ENCODE peak calls at places on chromosomes 11 and 22, in five cellular contexts. A is K562, E is A549, Q is GM12878, P is HepG2. R is an unnamed sample.

GRCh38 chr11:88515002-88515401 is 177.5 kb upstream of the CTSC start:
- DNase-seq in A (no peak), Q (no peak), P (no peak), E (no peak), R (no peak)

GRCh38 chr11:114308689-114309089 is 12.5 kb downstream of the NNMT start:
- DNase-seq in Q (no peak), P (no peak), A (no peak), E (no peak), R (no peak)

GRCh38 chr11:84993386-84993785 is 633.8 kb downstream of the DLG2 start:
- DNase-seq in E (no peak), P (peak), A (no peak), Q (no peak), R (peak)

GRCh38 chr11:103633037-103633788 is 403.2 kb upstream of the DDI1 start:
- DNase-seq in E (no peak), P (no peak), A (no peak), Q (no peak), R (no peak)

GRCh38 chr22:29481265-29482000 is 1.4 kb downstream of the NEFH start:
- DNase-seq in Q (no peak), E (no peak), P (no peak), A (no peak), R (no peak)

GRCh38 chr11:65654375-65655349 is 8.1 kb downstream of the RELA start:
- DNase-seq in E (no peak), A (no peak), Q (no peak), P (no peak), R (no peak)

GRCh38 chr11:2564008-2564530 is 119.3 kb downstream of the KCNQ1 start:
- DNase-seq in Q (no peak), P (no peak), E (no peak), A (no peak), R (no peak)

GRCh38 chr11:118901494-118902335 is 18.0 kb downstream of the CXCR5 start:
- DNase-seq in A (no peak), E (no peak), Q (no peak), P (no peak), R (no peak)

GRCh38 chr11:117871784-117872183 is 4.7 kb downstream of the FXYD6 start:
- DNase-seq in Q (no peak), P (no peak), A (no peak), E (no peak), R (no peak)

GRCh38 chr11:65274734-65275682 is 13.2 kb downstream of the POLA2 start:
- DNase-seq in A (peak), P (peak), Q (no peak), E (peak), R (peak)

GRCh38 chr11:11318961-11319360 is 34.1 kb downstream of the CSNK2A3 start:
- DNase-seq in Q (peak), E (no peak), P (no peak), A (no peak), R (no peak)

GRCh38 chr22:40654522-40655167 is 18.1 kb upstream of the MRTFA start:
- DNase-seq in Q (no peak), A (peak), P (no peak), E (peak), R (no peak)

GRCh38 chr11:10309163-10310093 is 4.6 kb downstream of the ADM start:
- DNase-seq in P (peak), E (peak), A (peak), Q (no peak), R (peak)

GRCh38 chr11:128399186-128399585 is 188.2 kb downstream of the ETS1 start:
- DNase-seq in Q (peak), P (no peak), A (no peak), E (no peak), R (no peak)

GRCh38 chr22:44600386-44600785 is 101.6 kb upstream of the PRR5 start:
- DNase-seq in P (no peak), E (no peak), Q (no peak), A (no peak), R (no peak)

GRCh38 chr22:50198624-50199017 is 2.2 kb upstream of the SELENOO start:
- DNase-seq in Q (no peak), P (no peak), E (no peak), A (no peak), R (no peak)

GRCh38 chr11:19372381-19372780 is 131.6 kb upstream of the E2F8 start:
- DNase-seq in Q (no peak), E (no peak), A (no peak), P (no peak), R (no peak)

GRCh38 chr22:44220727-44221680 is 40.3 kb downstream of the PARVG start:
- DNase-seq in E (no peak), Q (no peak), P (no peak), A (no peak), R (no peak)

GRCh38 chr22:46081831-46082210 is 68.5 kb upstream of the PPARA start:
- DNase-seq in A (no peak), E (no peak), Q (no peak), P (no peak), R (no peak)

GRCh38 chr11:85805387-85805786 is 5.6 kb downstream of the SYTL2 start:
- DNase-seq in A (no peak), P (no peak), E (no peak), Q (no peak), R (no peak)

GRCh38 chr11:75317446-75318122 is 33.9 kb downstream of the ARRB1 start:
- DNase-seq in Q (no peak), E (no peak), A (no peak), P (no peak), R (no peak)

GRCh38 chr11:17629113-17629512 is 82.1 kb downstream of the OTOG start:
- DNase-seq in A (no peak), E (no peak), Q (no peak), P (no peak), R (no peak)

GRCh38 chr11:128450882-128451647 is 136.3 kb downstream of the ETS1 start:
- DNase-seq in Q (no peak), P (no peak), A (no peak), E (no peak), R (no peak)

GRCh38 chr11:114166389-114166788 is 106.9 kb downstream of the ZBTB16 start:
- DNase-seq in Q (no peak), A (no peak), E (no peak), P (no peak), R (no peak)

GRCh38 chr22:47046411-47047065 is 284.1 kb downstream of the TBC1D22A start:
- DNase-seq in Q (no peak), A (no peak), E (no peak), P (no peak), R (no peak)

GRCh38 chr11:126361400-126361799 is 5.9 kb downstream of the ST3GAL4 start:
- DNase-seq in P (no peak), E (no peak), A (no peak), Q (no peak), R (no peak)

GRCh38 chr11:98227266-98227665 is 793.5 kb upstream of the CNTN5 start:
- DNase-seq in P (no peak), E (no peak), Q (no peak), A (no peak), R (no peak)

GRCh38 chr11:88280673-88281316 is 56.7 kb downstream of the CTSC start:
- DNase-seq in A (no peak), E (no peak), P (no peak), Q (no peak), R (no peak)

GRCh38 chr11:128470081-128470480 is 117.3 kb downstream of the ETS1 start:
- DNase-seq in Q (no peak), A (no peak), E (no peak), P (no peak), R (no peak)

GRCh38 chr22:41415554-41415953 is 31.0 kb downstream of the TOB2 start:
- DNase-seq in E (no peak), Q (no peak), A (no peak), P (no peak), R (no peak)

GRCh38 chr11:1236316-1237127 is 13.7 kb downstream of the MUC5B start:
- DNase-seq in A (no peak), Q (no peak), P (no peak), E (no peak), R (no peak)

GRCh38 chr11:33830903-33831648 is 56.8 kb upstream of the FBXO3 start:
- DNase-seq in E (no peak), A (no peak), P (no peak), Q (no peak), R (no peak)

GRCh38 chr11:133947298-133947905 is 9.4 kb downstream of the IGSF9B start:
- DNase-seq in Q (no peak), A (no peak), E (peak), P (peak), R (no peak)

GRCh38 chr11:75816561-75817239 is 1.7 kb downstream of the UVRAG start:
- DNase-seq in P (no peak), Q (no peak), A (peak), E (no peak), R (no peak)

GRCh38 chr11:73288873-73289707 is 17.0 kb downstream of the P2RY6 start:
- DNase-seq in P (peak), E (peak), A (peak), Q (peak), R (peak)

GRCh38 chr11:44313701-44314489 is 4.0 kb upstream of the ALX4 start:
- DNase-seq in Q (no peak), A (no peak), P (no peak), E (no peak), R (no peak)

GRCh38 chr11:93370260-93370659 is 39.7 kb downstream of the DEUP1 start:
- DNase-seq in E (no peak), Q (no peak), A (no peak), P (no peak), R (no peak)

GRCh38 chr11:95924414-95924760 is 480 bp upstream of the MTMR2 start:
- DNase-seq in A (no peak), Q (no peak), E (no peak), P (peak), R (no peak)

GRCh38 chr11:14356342-14356741 is 2.6 kb downstream of the RRAS2 start:
- DNase-seq in A (no peak), P (no peak), E (no peak), Q (no peak), R (no peak)

GRCh38 chr11:14359573-14360031 is 619 bp upstream of the RRAS2 start:
- DNase-seq in A (no peak), E (no peak), Q (no peak), P (no peak), R (no peak)

GRCh38 chr11:14357843-14358728 is 897 bp downstream of the RRAS2 start:
- DNase-seq in P (peak), Q (no peak), A (peak), E (peak), R (peak)

GRCh38 chr11:14360976-14361375 is 2.0 kb upstream of the RRAS2 start:
- DNase-seq in A (no peak), E (no peak), Q (no peak), P (no peak), R (no peak)

GRCh38 chr11:14358729-14359439 is at the start of gene RRAS2:
- DNase-seq in Q (no peak), E (peak), A (peak), P (peak), R (peak)
- TF ChIP-seq REST in Q (no peak), E (no peak), A (peak), P (no peak), R (no peak)

GRCh38 chr11:131530411-131530810 is 160.0 kb downstream of the NTM start:
- DNase-seq in P (no peak), Q (no peak), E (no peak), A (no peak), R (no peak)
- H3K27ac ChIP-seq in P (no peak), Q (no peak), E (no peak), A (no peak), R (no peak)

DNA sequence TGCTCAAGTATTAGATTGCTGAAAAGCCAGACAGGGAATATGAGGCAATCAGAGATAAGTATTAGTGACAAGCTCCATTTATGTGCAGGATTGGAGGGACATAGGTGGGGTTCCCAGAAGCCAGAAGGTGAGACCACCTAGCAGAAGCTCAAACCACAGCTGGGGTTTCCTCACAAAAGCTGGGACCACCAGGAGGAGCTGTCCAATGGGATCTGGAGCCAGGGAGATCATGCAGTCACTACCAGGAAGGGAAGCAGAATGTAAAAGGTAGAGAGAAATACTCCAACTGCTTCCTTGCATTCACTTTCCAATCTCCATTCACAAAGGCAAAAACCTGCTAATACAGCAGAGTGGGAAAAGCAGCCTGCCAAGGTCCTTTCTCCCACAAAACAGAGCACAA is 5.2 kb upstream of the FSHB start:
- DNase-seq in A (no peak), P (no peak), Q (no peak), E (no peak), R (no peak)
- TF ChIP-seq POLR2A in A (no peak), P (no peak), Q (no peak), E (no peak), R (no peak)

GRCh38 chr11:45379162-45379863 is 93.2 kb upstream of the SYT13 start:
- DNase-seq in A (no peak), P (no peak), Q (no peak), E (no peak), R (no peak)
- TF ChIP-seq REST in A (no peak), P (no peak), Q (no peak), E (no peak), R (no peak)

DNA sequence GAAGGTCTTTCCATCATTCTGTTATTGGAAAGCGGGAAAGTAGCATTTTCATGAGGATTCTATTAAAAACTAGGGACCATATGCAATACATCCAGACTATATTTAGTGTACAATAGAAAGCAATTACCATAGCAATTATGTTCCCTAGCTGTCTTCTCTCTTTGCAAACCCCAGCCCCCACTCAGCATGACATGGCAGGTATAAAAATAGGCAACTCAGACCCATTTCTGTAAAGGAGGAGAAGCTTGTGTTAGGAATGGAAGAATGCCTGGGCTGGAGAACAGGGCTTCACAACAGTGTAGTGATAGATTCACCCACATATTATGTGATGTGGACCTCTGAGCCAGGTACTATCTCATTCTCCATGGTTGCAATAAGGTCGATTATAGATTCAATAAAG is 12.4 kb downstream of the OR51B6 start:
- DNase-seq in A (peak), Q (no peak), P (no peak), E (no peak), R (no peak)
- H3K27ac ChIP-seq in A (peak), Q (no peak), P (no peak), E (no peak), R (no peak)

GRCh38 chr11:83073248-83073647 is 1.6 kb upstream of the RAB30 start:
- DNase-seq in P (no peak), Q (no peak), A (no peak), E (no peak), R (no peak)

GRCh38 chr11:83072689-83073242 is 1.1 kb upstream of the RAB30 start:
- DNase-seq in E (no peak), A (no peak), Q (no peak), P (no peak), R (no peak)

GRCh38 chr11:83070878-83071640 is 638 bp downstream of the RAB30 start:
- DNase-seq in Q (no peak), P (no peak), A (peak), E (peak), R (no peak)

GRCh38 chr11:83070044-83070877 is 1.4 kb downstream of the RAB30 start:
- DNase-seq in E (no peak), A (peak), Q (no peak), P (no peak), R (no peak)

GRCh38 chr11:83071641-83072591 is at the start of gene RAB30:
- DNase-seq in P (peak), E (peak), Q (peak), A (peak), R (peak)
- TF ChIP-seq POLR2A in P (peak), E (peak), Q (peak), A (peak), R (peak)